ENCODE peak calls at places on chromosomes 5 and 9, in seven cellular contexts. D, W, N, A, Z, B and M are unnamed samples.

GRCh38 chr9:89863837-89864236 is 259.0 kb downstream of the GADD45G start:
- DNase-seq in D (no peak), W (no peak), N (no peak), A (no peak), Z (no peak), B (no peak), M (no peak)

GRCh38 chr5:32283539-32284377 is 29.0 kb downstream of the MTMR12 start:
- DNase-seq in D (no peak), W (no peak), N (no peak), A (no peak), Z (peak), B (peak), M (peak)

GRCh38 chr5:57696005-57696755 is 213.6 kb upstream of the ACTBL2 start:
- DNase-seq in D (no peak), W (no peak), N (no peak), A (no peak), Z (no peak), B (no peak), M (no peak)

GRCh38 chr9:127634698-127635097 is 22.6 kb downstream of the STXBP1 start:
- DNase-seq in D (no peak), W (no peak), N (no peak), A (no peak), Z (no peak), B (peak), M (no peak)

GRCh38 chr5:171806976-171807823 is 21.6 kb downstream of the SMIM23 start:
- DNase-seq in D (no peak), W (no peak), N (no peak), A (no peak), Z (peak), B (peak), M (no peak)

GRCh38 chr5:107653685-107654084 is 17.1 kb downstream of the EFNA5 start:
- DNase-seq in D (no peak), W (no peak), N (no peak), A (no peak), Z (no peak), B (no peak), M (no peak)

GRCh38 chr9:98097836-98098235 is 21.2 kb downstream of the TRIM14 start:
- DNase-seq in D (no peak), W (no peak), N (no peak), A (no peak), Z (no peak), B (no peak), M (no peak)

GRCh38 chr5:146402949-146403348 is 44.2 kb upstream of the TCERG1 start:
- DNase-seq in D (no peak), W (no peak), N (no peak), A (no peak), Z (no peak), B (no peak), M (no peak)

GRCh38 chr9:124541824-124542223 is 34.6 kb upstream of the NR5A1 start:
- DNase-seq in D (no peak), W (no peak), N (no peak), A (no peak), Z (no peak), B (no peak), M (no peak)

GRCh38 chr5:160159991-160160826 is 41.0 kb upstream of the PWWP2A start:
- DNase-seq in D (no peak), W (peak), N (no peak), A (peak), Z (no peak), B (no peak), M (no peak)

GRCh38 chr9:82369251-82369945 is 380.8 kb downstream of the SPATA31D1 start:
- DNase-seq in D (no peak), W (no peak), N (no peak), A (no peak), Z (no peak), B (no peak), M (no peak)

DNA sequence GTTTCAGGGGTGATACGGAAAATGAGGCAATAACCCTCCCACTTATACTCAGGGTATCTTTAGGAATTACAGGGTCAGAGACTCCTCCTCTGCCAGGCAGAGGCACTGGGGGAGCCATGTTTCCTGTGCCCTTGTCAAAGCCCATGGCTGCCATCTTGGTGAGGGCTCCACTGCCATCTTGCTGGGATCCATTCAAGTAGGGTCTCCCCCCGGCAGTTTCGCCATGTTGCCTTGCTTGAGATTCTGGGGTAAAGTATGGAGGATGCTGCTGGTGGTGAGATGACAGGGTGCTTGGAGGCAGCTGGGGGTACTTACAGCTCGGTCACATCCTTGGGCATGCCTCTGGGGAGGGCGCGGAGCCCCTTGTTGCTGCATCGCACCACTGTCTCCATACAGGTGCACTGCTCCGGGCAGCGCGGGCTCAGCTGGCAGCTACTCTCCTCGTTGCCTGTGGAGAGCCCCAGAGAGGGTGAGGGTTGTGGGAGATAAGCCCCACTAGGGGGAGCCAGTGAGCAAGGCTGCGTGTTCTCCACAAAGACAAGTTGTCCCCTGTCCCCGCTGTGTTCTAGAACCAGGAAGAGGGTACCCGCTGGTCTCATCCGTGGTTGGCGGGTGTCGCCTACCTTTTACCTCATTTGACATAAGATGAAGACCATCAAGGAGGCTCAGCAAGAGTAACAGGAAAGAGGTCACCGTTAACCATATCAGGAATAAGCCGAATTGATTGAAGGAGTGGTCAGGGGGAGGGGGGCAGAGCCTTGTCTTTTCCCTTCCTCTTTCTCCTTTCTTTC is 169.0 kb upstream of the PANK3 start:
- DNase-seq in D (no peak), W (peak), N (peak), A (peak), Z (no peak), B (peak), M (peak)
- TF ChIP-seq CTCF in D (peak), W (peak), N (peak), A (peak), Z (peak), B (peak), M (peak)

GRCh38 chr5:1536298-1537165 is 12.8 kb upstream of the LPCAT1 start:
- DNase-seq in D (no peak), W (no peak), N (no peak), A (no peak), Z (peak), B (peak), M (peak)
- H3K4me3 ChIP-seq in D (no peak), W (no peak), N (peak), A (no peak), Z (peak), B (no peak), M (no peak)

DNA sequence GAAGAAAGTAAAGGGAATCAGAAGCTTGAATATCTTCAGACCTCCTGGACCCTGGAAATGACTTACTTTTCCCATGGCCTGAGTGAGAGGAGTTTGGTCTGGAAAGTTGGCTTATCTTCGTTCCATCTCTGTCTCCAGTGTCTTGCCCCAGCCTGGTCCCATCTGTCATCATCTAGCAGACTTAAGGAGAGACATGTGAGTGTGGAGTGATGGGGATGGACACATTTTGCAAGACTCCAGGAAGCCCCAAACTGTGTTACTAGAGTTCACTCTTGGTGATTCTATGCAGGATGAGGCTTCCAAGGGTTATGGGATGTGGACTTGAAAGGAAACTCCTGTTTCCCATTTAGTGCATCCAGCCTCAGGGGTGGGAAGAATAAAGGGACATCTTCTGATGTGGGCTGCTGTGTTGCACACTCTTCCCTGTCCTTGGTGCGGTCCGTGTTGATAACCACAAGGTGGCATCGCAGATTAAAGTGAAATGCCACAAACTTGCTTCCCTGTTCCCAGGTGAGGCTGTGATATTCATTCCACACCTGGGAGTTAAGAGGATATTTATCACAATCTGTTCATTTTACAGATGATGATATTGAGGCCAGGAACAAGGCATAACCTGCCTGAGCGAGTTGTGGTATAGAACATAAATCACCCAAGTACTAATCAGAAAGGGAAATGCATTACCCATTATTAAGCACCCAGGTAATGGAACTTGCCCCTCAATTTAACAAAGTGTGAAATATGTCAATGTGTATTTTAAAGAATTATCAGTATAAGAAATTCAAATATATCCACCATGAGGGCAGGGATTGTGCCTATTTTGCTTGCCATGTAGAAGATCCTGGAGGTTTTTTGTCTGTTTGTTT is 269.9 kb upstream of the PAPPA start:
- DNase-seq in D (peak), W (peak), N (no peak), A (peak), Z (peak), B (peak), M (peak)
- TF ChIP-seq CTCF in D (peak), W (peak), N (no peak), A (peak), Z (peak), B (peak), M (peak)

GRCh38 chr5:149161026-149161687 is 19.9 kb downstream of the ABLIM3 start:
- DNase-seq in D (no peak), W (no peak), N (no peak), A (no peak), Z (no peak), B (no peak), M (no peak)
- H3K4me3 ChIP-seq in D (no peak), W (no peak), N (no peak), A (no peak), Z (no peak), B (no peak), M (no peak)

GRCh38 chr5:141757402-141757801 is 75.4 kb upstream of the ARAP3 start:
- DNase-seq in D (no peak), W (peak), N (no peak), A (peak), Z (peak), B (peak), M (peak)
- TF ChIP-seq CTCF in D (peak), W (peak), N (no peak), A (peak), Z (peak), B (peak), M (peak)